ENCODE peak calls at places on chromosomes 7 and 10, in five cellular contexts. L is adrenal gland, D is AG04450, P is hepatocyte, J is heart right ventricle. Q is an unnamed sample.

GRCh38 chr7:9026121-9026520 is 592.7 kb downstream of the NXPH1 start:
- DNase-seq in P (no peak), D (no peak), L (no peak), J (no peak), Q (no peak)

GRCh38 chr7:75039166-75039565 is 34.4 kb downstream of the RCC1L start:
- DNase-seq in L (no peak), P (no peak), D (no peak), J (no peak), Q (no peak)

GRCh38 chr10:91197044-91197651 is 23.3 kb upstream of the PCGF5 start:
- DNase-seq in D (no peak), J (no peak), P (no peak), L (peak; percentile 64), Q (no peak)

GRCh38 chr7:64618785-64619456 is 47.0 kb upstream of the ZNF107 start:
- DNase-seq in P (no peak), D (no peak), L (no peak), J (peak; percentile 40), Q (no peak)

GRCh38 chr7:157046681-157047080 is 36.2 kb upstream of the MNX1 start:
- DNase-seq in P (no peak), L (peak; percentile 2), J (no peak), D (no peak), Q (no peak)

GRCh38 chr7:112084506-112084905 is 121.7 kb downstream of the DOCK4 start:
- DNase-seq in J (no peak), L (no peak), D (no peak), P (no peak), Q (no peak)

GRCh38 chr7:138746073-138746472 is 44.9 kb upstream of the SVOPL start:
- DNase-seq in P (no peak), J (no peak), L (no peak), D (no peak), Q (no peak)

GRCh38 chr7:108164342-108164741 is 34.2 kb upstream of the LAMB4 start:
- DNase-seq in P (no peak), L (no peak), D (no peak), J (no peak), Q (no peak)

GRCh38 chr10:132685121-132685891 is 100.6 kb downstream of the NKX6-2 start:
- DNase-seq in J (no peak), P (peak; percentile 77), D (no peak), L (peak; percentile 53), Q (peak; percentile 88)

GRCh38 chr7:106031271-106032029 is 68.4 kb downstream of the CDHR3 start:
- DNase-seq in J (no peak), L (peak; percentile 60), D (no peak), P (peak; percentile 26), Q (no peak)

GRCh38 chr10:82850166-82850565 is 975.2 kb downstream of the NRG3 start:
- DNase-seq in P (no peak), D (no peak), J (no peak), L (no peak), Q (no peak)

DNA sequence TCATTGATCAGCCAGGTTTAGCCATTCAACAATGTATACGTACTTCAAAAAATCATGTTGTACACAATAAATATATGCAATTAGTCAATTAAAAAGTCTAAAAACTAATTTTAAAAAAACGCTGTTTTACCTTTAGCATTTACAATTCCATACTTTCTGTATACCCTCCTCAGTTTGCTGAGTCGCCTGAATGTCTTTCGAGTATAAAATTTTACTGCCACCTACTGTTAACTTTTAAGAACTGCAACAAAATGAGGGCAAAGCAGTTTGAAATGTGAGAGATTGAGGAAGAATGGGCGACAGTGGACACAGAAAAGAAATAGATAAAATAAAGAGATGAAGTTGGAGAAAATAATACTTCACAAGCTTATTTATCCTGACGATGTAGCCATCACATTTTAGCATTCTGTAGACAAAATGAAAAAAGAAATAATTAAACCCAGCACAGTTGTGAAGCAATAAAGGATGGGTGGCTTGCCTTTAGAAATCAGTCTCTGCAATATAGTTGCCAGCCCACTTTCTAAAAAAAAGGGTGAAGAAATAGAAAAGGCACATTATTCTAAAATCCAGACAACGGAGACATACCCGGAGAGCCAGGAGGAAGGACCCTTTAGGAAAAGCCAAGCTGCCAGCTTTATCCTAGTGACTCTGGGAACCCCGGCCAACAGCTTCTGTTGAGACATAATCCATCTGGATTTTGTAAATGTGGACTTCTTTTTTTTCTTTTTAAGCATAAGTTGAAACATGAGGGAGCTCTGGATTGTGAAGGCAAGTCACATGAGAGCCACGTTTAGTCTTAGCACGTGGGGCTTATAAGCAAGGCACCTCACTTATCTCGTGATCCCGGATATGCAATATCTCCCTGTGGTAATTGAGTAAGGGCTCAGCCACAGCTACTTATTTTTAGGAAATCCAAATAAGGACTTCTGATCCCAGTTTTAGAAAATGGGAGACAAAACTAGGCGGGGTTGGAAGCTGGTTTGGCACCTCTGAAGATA is 110.9 kb upstream of the PTN start:
- DNase-seq in J (peak; percentile 34), L (peak; percentile 52), P (peak; percentile 63), D (peak; percentile 86), Q (no peak)
- TF ChIP-seq CTCF in J (peak; percentile 80), L (peak; percentile 57), P (peak; percentile 79), D (peak; percentile 67), Q (peak; percentile 77)

GRCh38 chr10:112335866-112336265 is 38.0 kb upstream of the ACSL5 start:
- DNase-seq in L (no peak), J (no peak), P (peak; percentile 72), D (no peak), Q (no peak)
- TF ChIP-seq CTCF in L (no peak), J (no peak), P (no peak), D (no peak), Q (no peak)

GRCh38 chr10:9195385-9195784 is 1140.9 kb downstream of the GATA3 start:
- DNase-seq in J (no peak), L (no peak), D (no peak), P (no peak), Q (no peak)
- TF ChIP-seq CTCF in J (no peak), L (no peak), D (no peak), P (no peak), Q (no peak)

GRCh38 chr10:14384915-14385314 is 54.2 kb upstream of the FRMD4A start:
- DNase-seq in J (no peak), P (no peak), L (no peak), D (no peak), Q (no peak)

GRCh38 chr10:14386202-14386593 is 55.5 kb upstream of the FRMD4A start:
- DNase-seq in P (no peak), D (peak; percentile 64), L (no peak), J (no peak), Q (no peak)

GRCh38 chr10:14383266-14383665 is 52.5 kb upstream of the FRMD4A start:
- DNase-seq in P (no peak), D (no peak), L (no peak), J (no peak), Q (no peak)

GRCh38 chr10:14384096-14384730 is 53.5 kb upstream of the FRMD4A start:
- DNase-seq in J (no peak), P (no peak), D (no peak), L (no peak), Q (no peak)

DNA sequence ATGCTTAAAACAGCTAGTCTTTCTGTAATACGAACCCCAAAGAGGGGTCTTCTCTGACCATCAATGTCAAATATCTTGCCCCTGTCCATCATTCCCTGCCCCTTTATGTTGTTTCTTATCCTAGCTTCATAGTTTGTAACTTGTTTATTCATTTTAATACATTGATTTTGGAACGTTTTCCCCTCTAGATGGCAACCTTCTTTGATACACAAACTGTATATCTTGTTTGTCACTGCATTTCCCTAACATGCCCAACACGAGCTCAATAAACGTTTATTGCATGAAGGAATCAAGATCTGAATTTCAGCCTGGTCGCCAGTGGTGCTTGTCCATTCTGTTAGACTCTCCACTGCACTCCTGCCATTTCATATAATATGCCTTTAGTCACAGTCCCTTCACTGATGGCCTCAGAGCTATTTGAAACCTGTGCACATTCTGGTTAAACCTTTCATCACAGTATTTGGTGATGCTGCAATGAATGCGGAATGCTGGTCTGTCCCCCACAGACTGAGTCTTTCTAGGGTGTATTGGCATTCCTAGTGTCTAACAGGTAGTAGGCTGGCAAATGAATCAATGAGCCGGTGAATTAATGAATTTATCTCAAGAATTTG is 55.0 kb upstream of the FRMD4A start:
- DNase-seq in J (no peak), P (no peak), D (no peak), L (no peak), Q (no peak)
- TF ChIP-seq CTCF in J (peak; percentile 23), P (no peak), D (peak; percentile 16), L (no peak), Q (no peak)

GRCh38 chr10:86178401-86179142 is 188.0 kb downstream of the GRID1 start:
- DNase-seq in D (no peak), L (no peak), J (no peak), P (peak; percentile 37), Q (peak; percentile 35)
- TF ChIP-seq CTCF in D (peak; percentile 34), L (no peak), J (peak; percentile 23), P (no peak), Q (peak; percentile 67)

DNA sequence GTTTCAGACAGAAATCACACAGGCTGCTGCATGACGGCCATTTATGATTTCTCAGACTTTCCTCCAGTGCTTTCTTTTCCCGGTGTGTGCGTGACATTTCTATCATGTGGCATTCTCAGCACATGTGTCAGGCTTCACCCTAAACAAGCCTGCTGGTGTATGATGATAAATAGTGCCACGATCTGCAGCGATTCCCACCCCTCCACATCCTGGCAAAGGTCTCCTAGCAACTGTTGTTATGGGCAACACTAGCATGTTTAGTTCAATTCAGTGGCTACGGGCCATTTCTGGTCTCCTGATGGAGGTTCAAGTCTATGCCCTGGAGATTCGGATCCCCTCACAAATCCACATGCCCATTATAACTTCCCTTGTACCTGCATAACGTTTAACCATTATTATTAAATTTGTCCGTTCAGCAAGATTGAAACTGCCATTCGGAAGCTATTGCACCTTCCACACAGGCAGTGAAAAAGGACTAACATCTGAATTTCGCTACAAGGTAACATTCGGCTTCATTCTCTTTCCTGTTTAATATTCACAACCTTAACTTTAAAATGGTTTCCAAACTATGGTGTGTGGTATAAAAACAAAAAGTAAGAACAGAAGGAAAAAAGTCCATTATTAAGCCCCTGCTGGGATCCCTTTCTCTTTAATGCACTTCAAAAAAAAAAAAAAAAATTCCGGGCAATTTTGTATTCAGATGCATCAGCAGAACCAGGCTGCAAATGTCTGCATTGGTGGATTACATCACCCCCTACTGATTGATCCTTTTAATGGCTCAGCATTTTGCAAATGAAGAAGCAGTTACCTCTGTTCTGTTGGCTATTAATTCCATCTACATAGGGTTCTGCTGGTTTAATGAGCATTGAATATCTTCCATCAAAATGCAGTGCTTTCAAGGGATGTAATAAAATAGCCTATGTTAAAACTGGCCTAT is 90.2 kb downstream of the FRMD4A start:
- DNase-seq in L (no peak), D (no peak), P (no peak), J (no peak), Q (no peak)
- TF ChIP-seq CTCF in L (no peak), D (no peak), P (peak; percentile 33), J (no peak), Q (peak; percentile 32)

DNA sequence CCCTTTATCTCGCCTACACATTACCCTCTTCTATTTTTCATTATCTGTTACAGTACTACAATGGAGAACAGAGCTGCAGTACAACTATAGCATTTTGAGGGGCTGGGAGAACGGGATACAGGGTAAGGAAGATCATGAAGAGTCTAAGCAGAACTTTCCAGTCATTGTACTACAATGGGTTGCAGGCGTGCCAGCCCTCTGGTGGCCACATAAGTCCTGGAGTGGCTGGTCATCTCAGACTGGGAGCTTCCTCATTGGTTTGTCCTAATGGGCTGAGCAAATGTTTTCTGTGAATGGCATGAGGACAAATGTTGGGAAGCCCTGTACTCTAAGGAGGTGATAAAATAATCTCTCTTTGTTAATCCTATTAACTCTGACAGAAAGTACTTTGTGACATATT is 33.0 kb downstream of the TMEM106B start:
- DNase-seq in D (no peak), J (no peak), L (peak; percentile 61), P (peak; percentile 30), Q (no peak)
- TF ChIP-seq CTCF in D (peak; percentile 47), J (peak; percentile 20), L (no peak), P (peak; percentile 25), Q (peak; percentile 44)